ENCODE peak calls at places on chromosome 12, in four cellular contexts. One of them, this sample, is unnamed.

GRCh38 chr12:90970471-90970870 is 15.5 kb upstream of the CCER1 start:
- DNase-seq in NAMALWA: no peak
- DNase-seq in activated CD4-positive, alpha-beta T cell treated with anti-CD3 and anti-CD28 coated beads, Interleukin-2, amount 10 ng/mL, durations not matched to agents 7 days and 5 days: no peak
- DNase-seq in naive thymus-derived CD8-positive, alpha-beta T cell: no peak
- DNase-seq in this sample: no peak

GRCh38 chr12:96635844-96636243 is 146.5 kb downstream of the CFAP54 start:
- DNase-seq in activated CD4-positive, alpha-beta T cell treated with anti-CD3 and anti-CD28 coated beads, Interleukin-2, amount 10 ng/mL, durations not matched to agents 7 days and 5 days: no peak
- DNase-seq in NAMALWA: no peak
- DNase-seq in naive thymus-derived CD8-positive, alpha-beta T cell: no peak
- DNase-seq in this sample: no peak

GRCh38 chr12:66319266-66319954 is 17.1 kb downstream of the HELB start:
- DNase-seq in NAMALWA: no peak
- DNase-seq in naive thymus-derived CD8-positive, alpha-beta T cell: no peak
- DNase-seq in activated CD4-positive, alpha-beta T cell treated with anti-CD3 and anti-CD28 coated beads, Interleukin-2, amount 10 ng/mL, durations not matched to agents 7 days and 5 days: no peak
- DNase-seq in this sample: peak; percentile 43

GRCh38 chr12:116236148-116236731 is 41.3 kb downstream of the MED13L start:
- DNase-seq in naive thymus-derived CD8-positive, alpha-beta T cell: peak; percentile 40
- DNase-seq in NAMALWA: peak; percentile 66
- DNase-seq in activated CD4-positive, alpha-beta T cell treated with anti-CD3 and anti-CD28 coated beads, Interleukin-2, amount 10 ng/mL, durations not matched to agents 7 days and 5 days: peak; percentile 54
- DNase-seq in this sample: peak; percentile 19

GRCh38 chr12:25767613-25768012 is 190.9 kb upstream of the RASSF8 start:
- DNase-seq in naive thymus-derived CD8-positive, alpha-beta T cell: no peak
- DNase-seq in activated CD4-positive, alpha-beta T cell treated with anti-CD3 and anti-CD28 coated beads, Interleukin-2, amount 10 ng/mL, durations not matched to agents 7 days and 5 days: no peak
- DNase-seq in NAMALWA: no peak
- DNase-seq in this sample: no peak

GRCh38 chr12:110282956-110283817 is 2.1 kb downstream of the ATP2A2 start:
- DNase-seq in activated CD4-positive, alpha-beta T cell treated with anti-CD3 and anti-CD28 coated beads, Interleukin-2, amount 10 ng/mL, durations not matched to agents 7 days and 5 days: no peak
- DNase-seq in naive thymus-derived CD8-positive, alpha-beta T cell: no peak
- DNase-seq in NAMALWA: peak; percentile 40
- DNase-seq in this sample: no peak

GRCh38 chr12:114371250-114371649 is 34.7 kb downstream of the TBX5 start:
- DNase-seq in activated CD4-positive, alpha-beta T cell treated with anti-CD3 and anti-CD28 coated beads, Interleukin-2, amount 10 ng/mL, durations not matched to agents 7 days and 5 days: no peak
- DNase-seq in naive thymus-derived CD8-positive, alpha-beta T cell: no peak
- DNase-seq in NAMALWA: no peak
- DNase-seq in this sample: no peak

GRCh38 chr12:65490193-65490592 is 211.7 kb downstream of the MSRB3 start:
- DNase-seq in NAMALWA: no peak
- DNase-seq in naive thymus-derived CD8-positive, alpha-beta T cell: no peak
- DNase-seq in activated CD4-positive, alpha-beta T cell treated with anti-CD3 and anti-CD28 coated beads, Interleukin-2, amount 10 ng/mL, durations not matched to agents 7 days and 5 days: no peak
- DNase-seq in this sample: no peak

GRCh38 chr12:80271770-80272169 is 172.3 kb upstream of the PTPRQ start:
- DNase-seq in activated CD4-positive, alpha-beta T cell treated with anti-CD3 and anti-CD28 coated beads, Interleukin-2, amount 10 ng/mL, durations not matched to agents 7 days and 5 days: no peak
- DNase-seq in naive thymus-derived CD8-positive, alpha-beta T cell: no peak
- DNase-seq in NAMALWA: no peak
- DNase-seq in this sample: no peak

GRCh38 chr12:31742891-31743290 is 14.1 kb upstream of the AMN1 start:
- DNase-seq in activated CD4-positive, alpha-beta T cell treated with anti-CD3 and anti-CD28 coated beads, Interleukin-2, amount 10 ng/mL, durations not matched to agents 7 days and 5 days: no peak
- DNase-seq in naive thymus-derived CD8-positive, alpha-beta T cell: no peak
- DNase-seq in NAMALWA: peak; percentile 76
- DNase-seq in this sample: peak; percentile 73

GRCh38 chr12:23169012-23170003 is 544.3 kb downstream of the ETNK1 start:
- DNase-seq in naive thymus-derived CD8-positive, alpha-beta T cell: no peak
- DNase-seq in activated CD4-positive, alpha-beta T cell treated with anti-CD3 and anti-CD28 coated beads, Interleukin-2, amount 10 ng/mL, durations not matched to agents 7 days and 5 days: no peak
- DNase-seq in NAMALWA: no peak
- DNase-seq in this sample: no peak

This sample was measured in MV-4-11.